ENCODE peak calls at places on chromosomes 7 and 10, in four cellular contexts. Y, U, G and X are unnamed samples.

GRCh38 chr7:123271231-123271630 is 71.5 kb upstream of the SLC13A1 start:
- DNase-seq in Y (no peak), U (no peak), G (no peak), X (no peak)

GRCh38 chr10:692682-693351 is 3.3 kb upstream of the DIP2C start:
- DNase-seq in Y (no peak), U (no peak), G (no peak), X (no peak)

GRCh38 chr10:14605231-14605925 is 169.3 kb downstream of the FAM107B start:
- DNase-seq in Y (peak), U (no peak), G (peak), X (peak)

GRCh38 chr10:123496996-123497660 is 169.0 kb upstream of the GPR26 start:
- DNase-seq in Y (no peak), U (no peak), G (no peak), X (no peak)

GRCh38 chr7:45239486-45239885 is 81.9 kb downstream of the RAMP3 start:
- DNase-seq in Y (no peak), U (no peak), G (no peak), X (no peak)

GRCh38 chr7:147474862-147475261 is 1115.7 kb upstream of the C7orf33 start:
- DNase-seq in Y (no peak), U (no peak), G (no peak), X (no peak)

GRCh38 chr7:21261627-21262564 is 166.0 kb upstream of the SP4 start:
- DNase-seq in Y (peak), U (peak), G (peak), X (peak)

GRCh38 chr10:29140151-29140550 is 148.7 kb upstream of the LYZL1 start:
- DNase-seq in Y (no peak), U (no peak), G (no peak), X (no peak)

GRCh38 chr7:158076656-158077055 is 511.0 kb downstream of the PTPRN2 start:
- DNase-seq in Y (no peak), U (no peak), G (no peak), X (no peak)

GRCh38 chr10:132630666-132631347 is 93.2 kb downstream of the INPP5A start:
- DNase-seq in Y (no peak), U (no peak), G (no peak), X (no peak)

GRCh38 chr7:131546583-131547111 is 9.8 kb downstream of the PODXL start:
- DNase-seq in Y (peak), U (peak), G (no peak), X (peak)

GRCh38 chr10:89235073-89235798 is 16.3 kb downstream of the LIPA start:
- DNase-seq in Y (no peak), U (no peak), G (no peak), X (no peak)

GRCh38 chr7:14376711-14377110 is 387.2 kb upstream of the ETV1 start:
- DNase-seq in Y (no peak), U (no peak), G (no peak), X (no peak)

GRCh38 chr10:46226900-46227558 is 59.8 kb upstream of the ANTXRL start:
- DNase-seq in Y (no peak), U (no peak), G (no peak), X (no peak)

GRCh38 chr7:30476401-30477145 is 2.0 kb downstream of the NOD1 start:
- DNase-seq in Y (no peak), U (no peak), G (no peak), X (no peak)

GRCh38 chr7:21413502-21413901 is 14.4 kb upstream of the SP4 start:
- DNase-seq in Y (no peak), U (no peak), G (no peak), X (no peak)

GRCh38 chr7:10412426-10413019 is 561.1 kb upstream of the PHF14 start:
- DNase-seq in Y (peak), U (peak), G (no peak), X (peak)

GRCh38 chr10:73969224-73969811 is 28.6 kb upstream of the VCL start:
- DNase-seq in Y (no peak), U (no peak), G (no peak), X (no peak)

GRCh38 chr10:83603708-83604107 is 535.6 kb upstream of the GHITM start:
- DNase-seq in Y (no peak), U (no peak), G (peak), X (no peak)

GRCh38 chr7:43850348-43851116 is 18.8 kb downstream of the MRPS24 start:
- DNase-seq in Y (no peak), U (no peak), G (peak), X (no peak)

DNA sequence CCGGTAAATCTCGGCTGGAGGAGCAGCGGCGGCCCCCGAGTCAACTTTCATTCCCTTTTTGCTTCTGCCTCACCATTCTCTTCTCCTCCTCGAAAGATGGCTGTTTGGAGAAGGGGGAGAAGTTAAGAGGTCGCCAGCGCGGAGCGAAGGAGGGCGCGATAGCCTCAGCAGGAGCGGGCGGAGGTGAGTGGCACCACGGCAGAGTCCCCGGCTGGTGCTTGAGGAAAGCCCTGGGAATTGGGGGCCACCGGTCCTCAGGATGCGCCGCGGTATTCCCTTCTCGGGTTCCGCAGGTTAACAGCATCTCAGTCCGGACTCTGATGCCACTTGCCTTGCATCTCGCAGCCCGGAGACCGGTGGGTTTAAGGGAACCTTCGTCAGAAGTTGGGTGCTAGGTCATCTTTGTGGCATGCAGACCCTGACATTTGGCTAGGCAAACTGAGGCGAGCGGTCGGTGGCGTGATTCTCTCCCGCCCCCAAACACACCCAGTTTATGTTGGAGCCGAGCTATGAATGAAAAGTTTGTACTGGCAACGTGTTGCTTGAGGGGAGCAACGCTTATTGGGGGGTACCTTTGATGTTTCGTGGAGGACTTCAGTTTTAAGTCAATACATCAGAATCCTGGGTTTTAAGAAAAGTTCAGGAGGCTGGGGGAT is 59.5 kb upstream of the PRPS1L1 start:
- DNase-seq in Y (peak), U (no peak), G (no peak), X (no peak)
- TF ChIP-seq CHD4 in Y (no peak), U (no peak), G (no peak), X (no peak)

GRCh38 chr7:129667551-129667950 is 56.0 kb downstream of the NRF1 start:
- DNase-seq in Y (no peak), U (no peak), G (no peak), X (no peak)

GRCh38 chr7:129667116-129667515 is 55.6 kb downstream of the NRF1 start:
- DNase-seq in Y (no peak), U (no peak), G (no peak), X (no peak)

GRCh38 chr7:129661645-129662182 is 50.2 kb downstream of the NRF1 start:
- DNase-seq in Y (no peak), U (no peak), G (no peak), X (no peak)

GRCh38 chr7:129665013-129665401 is 53.5 kb downstream of the NRF1 start:
- DNase-seq in Y (peak), U (no peak), G (no peak), X (no peak)

GRCh38 chr7:129664029-129665012 is 52.8 kb downstream of the NRF1 start:
- DNase-seq in Y (peak), U (peak), G (peak), X (peak)
- TF ChIP-seq ESRRA in Y (no peak), U (no peak), G (no peak), X (no peak)

DNA sequence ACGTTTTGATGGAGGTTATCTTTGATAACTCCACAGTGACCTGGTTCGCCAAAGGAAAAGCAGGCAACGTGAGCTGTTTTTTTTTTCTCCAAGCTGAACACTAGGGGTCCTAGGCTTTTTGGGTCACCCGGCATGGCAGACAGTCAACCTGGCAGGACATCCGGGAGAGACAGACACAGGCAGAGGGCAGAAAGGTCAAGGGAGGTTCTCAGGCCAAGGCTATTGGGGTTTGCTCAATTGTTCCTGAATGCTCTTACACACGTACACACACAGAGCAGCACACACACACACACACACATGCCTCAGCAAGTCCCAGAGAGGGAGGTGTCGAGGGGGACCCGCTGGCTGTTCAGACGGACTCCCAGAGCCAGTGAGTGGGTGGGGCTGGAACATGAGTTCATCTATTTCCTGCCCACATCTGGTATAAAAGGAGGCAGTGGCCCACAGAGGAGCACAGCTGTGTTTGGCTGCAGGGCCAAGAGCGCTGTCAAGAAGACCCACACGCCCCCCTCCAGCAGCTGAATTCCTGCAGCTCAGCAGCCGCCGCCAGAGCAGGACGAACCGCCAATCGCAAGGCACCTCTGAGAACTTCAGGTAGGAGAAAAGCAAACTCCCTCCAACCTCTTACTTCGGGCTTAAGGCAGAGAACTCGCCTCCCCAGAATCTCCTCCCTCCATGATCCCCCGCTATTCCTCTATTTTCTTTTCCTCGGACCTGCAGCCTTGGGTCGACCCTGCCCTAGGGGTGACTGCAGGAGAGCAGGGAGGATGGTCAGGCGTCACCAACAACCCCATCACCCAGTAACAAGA is at the start of gene SERPINE1:
- DNase-seq in Y (peak), U (peak), G (peak), X (peak)
- TF ChIP-seq CHD4 in Y (no peak), U (no peak), G (no peak), X (peak)

GRCh38 chr7:137146012-137146455 is 197.5 kb downstream of the PTN start:
- DNase-seq in Y (no peak), U (no peak), G (no peak), X (no peak)
- TF ChIP-seq ESRRA in Y (no peak), U (no peak), G (no peak), X (no peak)